ENCODE peak calls at places on chromosomes 13 and 19, in eight cellular contexts. F is BJ; W is stimulated activated CD4-positive, alpha-beta T cell treated with anti-CD3 and anti-CD28 coated beads, Interleukin-1b, Interleukin-23, amount 100 ng/mL, for 1 hour; R is activated CD4-positive, alpha-beta memory T cell treated with anti-CD3 and anti-CD28 coated beads, Interleukin-2, amount 10 ng/mL, durations not matched to agents 7 days and 5 days; P is amygdala; G is nephron progenitor cell; S is activated CD8-positive, alpha-beta memory T cell treated with anti-CD3 and anti-CD28 coated beads, Interleukin-2, amount 10 ng/mL, durations not matched to agents 7 days and 5 days; E is WTC11. O is an unnamed sample.

GRCh38 chr19:49930483-49931011 is 1.2 kb upstream of the NUP62 start:
- DNase-seq in F (no peak), E (peak; percentile 68), R (no peak), P (no peak), W (no peak), S (no peak), G (peak; percentile 29), O (no peak)

GRCh38 chr13:77563110-77563509 is 27.6 kb downstream of the SCEL start:
- DNase-seq in P (no peak), S (no peak), W (no peak), R (no peak), E (no peak), G (no peak), F (no peak), O (no peak)

GRCh38 chr13:49097374-49097773 is 121.7 kb downstream of the FNDC3A start:
- DNase-seq in W (no peak), R (no peak), P (no peak), S (no peak), E (no peak), F (peak; percentile 21), G (no peak), O (no peak)

GRCh38 chr19:49491804-49492572 is 4.2 kb upstream of the RPS11 start:
- DNase-seq in E (no peak), S (no peak), R (no peak), W (no peak), P (no peak), G (no peak), F (no peak), O (no peak)

GRCh38 chr13:40563350-40564125 is 102.9 kb downstream of the FOXO1 start:
- DNase-seq in G (no peak), E (no peak), P (no peak), S (peak; percentile 37), R (no peak), F (no peak), W (no peak), O (no peak)

GRCh38 chr19:39497850-39498261 is 891 bp upstream of the DLL3 start:
- DNase-seq in P (peak; percentile 34), S (peak; percentile 43), E (peak; percentile 88), R (peak; percentile 40), F (no peak), G (peak; percentile 78), W (no peak), O (no peak)

GRCh38 chr13:95480131-95480545 is 72.4 kb upstream of the CLDN10 start:
- DNase-seq in R (no peak), E (no peak), S (peak; percentile 43), P (peak; percentile 52), G (no peak), W (no peak), F (no peak), O (no peak)

GRCh38 chr19:49338023-49338677 is 2.9 kb downstream of the CD37 start:
- DNase-seq in S (no peak), G (peak; percentile 49), F (no peak), R (no peak), W (no peak), P (no peak), E (peak; percentile 56), O (no peak)

GRCh38 chr19:45670670-45671453 is 2.8 kb downstream of the GIPR start:
- DNase-seq in W (no peak), R (peak; percentile 80), G (peak; percentile 95), P (peak; percentile 85), E (peak; percentile 98), S (peak; percentile 88), F (no peak), O (no peak)

GRCh38 chr19:7832781-7833180 is 2.8 kb downstream of the EVI5L start:
- DNase-seq in W (no peak), G (no peak), P (no peak), F (no peak), R (no peak), E (no peak), S (no peak), O (no peak)

GRCh38 chr13:101527130-101527529 is 74.7 kb downstream of the ITGBL1 start:
- DNase-seq in F (no peak), R (no peak), G (no peak), W (no peak), S (no peak), E (no peak), P (no peak), O (no peak)

GRCh38 chr19:35039881-35040456 is 1.6 kb upstream of the HPN start:
- DNase-seq in W (no peak), E (no peak), S (no peak), P (no peak), F (no peak), G (no peak), R (no peak), O (no peak)

GRCh38 chr13:99275093-99275469 is 16.9 kb upstream of the GPR18 start:
- DNase-seq in R (peak; percentile 57), W (no peak), F (no peak), S (peak; percentile 82), G (no peak), P (no peak), E (no peak), O (no peak)

GRCh38 chr13:48334534-48335127 is 31.1 kb downstream of the RB1 start:
- DNase-seq in W (no peak), P (no peak), G (no peak), S (no peak), E (no peak), R (no peak), F (peak; percentile 9), O (no peak)

GRCh38 chr19:10074153-10074552 is 12.0 kb upstream of the SHFL start:
- DNase-seq in G (no peak), F (no peak), R (peak; percentile 51), S (peak; percentile 73), E (no peak), P (no peak), W (no peak), O (no peak)

GRCh38 chr19:53881482-53882390 is at the start of gene PRKCG:
- DNase-seq in W (no peak), F (no peak), P (peak; percentile 53), E (peak; percentile 86), G (peak; percentile 83), S (peak; percentile 67), R (peak; percentile 59), O (no peak)

GRCh38 chr19:17686027-17686511 is 2.1 kb downstream of the UNC13A start:
- DNase-seq in F (no peak), S (no peak), W (no peak), R (no peak), G (no peak), P (peak; percentile 16), E (no peak), O (no peak)

GRCh38 chr13:27533155-27533643 is 82.8 kb upstream of the MTIF3 start:
- DNase-seq in W (no peak), P (peak; percentile 82), F (no peak), R (peak; percentile 46), G (peak; percentile 96), E (peak; percentile 93), S (peak; percentile 58), O (no peak)

GRCh38 chr13:42369071-42369795 is 97.3 kb downstream of the AKAP11 start:
- DNase-seq in E (no peak), F (no peak), R (peak; percentile 66), P (no peak), S (peak; percentile 78), G (no peak), W (no peak), O (no peak)